ENCODE peak calls at places on chromosome 21, in four cellular contexts. Y is lung, L is upper lobe of left lung, K is tibial nerve. X is an unnamed sample.

GRCh38 chr21:40658237-40658636 is 188.7 kb downstream of the DSCAM start:
- DNase-seq in Y (no peak), L (no peak), K (no peak), X (no peak)

GRCh38 chr21:38777521-38777920 is 28.2 kb upstream of the ETS2 start:
- DNase-seq in L (no peak), K (no peak), Y (no peak), X (no peak)

GRCh38 chr21:21682172-21682571 is 684.0 kb downstream of the NCAM2 start:
- DNase-seq in K (no peak), Y (no peak), L (no peak), X (peak)

GRCh38 chr21:38159355-38159754 is 97.4 kb upstream of the KCNJ15 start:
- DNase-seq in Y (peak), K (peak), L (peak), X (peak)

GRCh38 chr21:43701936-43702784 is 16.8 kb upstream of the PDXK start:
- DNase-seq in L (no peak), Y (no peak), K (no peak), X (no peak)

GRCh38 chr21:25330266-25330665 is 277.0 kb downstream of the MRPL39 start:
- DNase-seq in Y (no peak), K (no peak), L (no peak), X (no peak)

GRCh38 chr21:15706686-15707085 is 23.1 kb upstream of the USP25 start:
- DNase-seq in K (no peak), Y (peak), L (no peak), X (peak)

GRCh38 chr21:33071878-33072306 is 2.0 kb downstream of the OLIG1 start:
- DNase-seq in L (peak), K (no peak), Y (no peak), X (peak)

GRCh38 chr21:33383056-33383888 is 19.9 kb upstream of the IFNGR2 start:
- DNase-seq in L (peak), Y (peak), K (no peak), X (peak)

GRCh38 chr21:38806942-38807284 is 1.2 kb downstream of the ETS2 start:
- DNase-seq in L (no peak), Y (no peak), K (no peak), X (peak)

GRCh38 chr21:32463367-32463766 is 50.9 kb downstream of the EVA1C start:
- DNase-seq in Y (no peak), L (no peak), K (no peak), X (peak)

GRCh38 chr21:30206551-30207251 is 9.2 kb downstream of the CLDN8 start:
- DNase-seq in L (no peak), K (no peak), Y (no peak), X (peak)

GRCh38 chr21:41008971-41009370 is 159.0 kb upstream of the BACE2 start:
- DNase-seq in Y (no peak), L (no peak), K (no peak), X (no peak)

GRCh38 chr21:31299291-31300147 is 44.5 kb downstream of the TIAM1 start:
- DNase-seq in L (no peak), Y (no peak), K (no peak), X (no peak)

GRCh38 chr21:31564439-31564838 is 95.1 kb upstream of the SOD1 start:
- DNase-seq in L (no peak), Y (no peak), K (no peak), X (no peak)

GRCh38 chr21:33478858-33479678 is 706 bp downstream of the TMEM50B start:
- DNase-seq in L (peak), K (no peak), Y (peak), X (peak)

GRCh38 chr21:38306407-38306806 is 49.6 kb downstream of the KCNJ15 start:
- DNase-seq in Y (no peak), K (no peak), L (no peak), X (peak)

GRCh38 chr21:17585875-17586450 is 26.7 kb downstream of the BTG3 start:
- DNase-seq in L (no peak), K (no peak), Y (no peak), X (peak)

GRCh38 chr21:37059181-37059580 is 13.7 kb downstream of the PIGP start:
- DNase-seq in Y (no peak), L (no peak), K (no peak), X (no peak)
- TF ChIP-seq CTCF in Y (no peak), L (no peak), K (no peak), X (no peak)

GRCh38 chr21:42401820-42402251 is 1.9 kb upstream of the UBASH3A start:
- DNase-seq in Y (no peak), L (no peak), K (no peak), X (no peak)

GRCh38 chr21:42405064-42406059 is 1.7 kb downstream of the UBASH3A start:
- DNase-seq in L (no peak), K (no peak), Y (no peak), X (no peak)

GRCh38 chr21:42404534-42404933 is 832 bp downstream of the UBASH3A start:
- DNase-seq in Y (no peak), L (no peak), K (no peak), X (no peak)

GRCh38 chr21:42406201-42406601 is 2.5 kb downstream of the UBASH3A start:
- DNase-seq in K (no peak), L (no peak), Y (no peak), X (no peak)

GRCh38 chr21:42403611-42404231 is at the start of gene UBASH3A:
- DNase-seq in Y (no peak), L (no peak), K (no peak), X (no peak)
- H3K4me3 ChIP-seq in Y (no peak), L (peak), K (no peak), X (no peak)

DNA sequence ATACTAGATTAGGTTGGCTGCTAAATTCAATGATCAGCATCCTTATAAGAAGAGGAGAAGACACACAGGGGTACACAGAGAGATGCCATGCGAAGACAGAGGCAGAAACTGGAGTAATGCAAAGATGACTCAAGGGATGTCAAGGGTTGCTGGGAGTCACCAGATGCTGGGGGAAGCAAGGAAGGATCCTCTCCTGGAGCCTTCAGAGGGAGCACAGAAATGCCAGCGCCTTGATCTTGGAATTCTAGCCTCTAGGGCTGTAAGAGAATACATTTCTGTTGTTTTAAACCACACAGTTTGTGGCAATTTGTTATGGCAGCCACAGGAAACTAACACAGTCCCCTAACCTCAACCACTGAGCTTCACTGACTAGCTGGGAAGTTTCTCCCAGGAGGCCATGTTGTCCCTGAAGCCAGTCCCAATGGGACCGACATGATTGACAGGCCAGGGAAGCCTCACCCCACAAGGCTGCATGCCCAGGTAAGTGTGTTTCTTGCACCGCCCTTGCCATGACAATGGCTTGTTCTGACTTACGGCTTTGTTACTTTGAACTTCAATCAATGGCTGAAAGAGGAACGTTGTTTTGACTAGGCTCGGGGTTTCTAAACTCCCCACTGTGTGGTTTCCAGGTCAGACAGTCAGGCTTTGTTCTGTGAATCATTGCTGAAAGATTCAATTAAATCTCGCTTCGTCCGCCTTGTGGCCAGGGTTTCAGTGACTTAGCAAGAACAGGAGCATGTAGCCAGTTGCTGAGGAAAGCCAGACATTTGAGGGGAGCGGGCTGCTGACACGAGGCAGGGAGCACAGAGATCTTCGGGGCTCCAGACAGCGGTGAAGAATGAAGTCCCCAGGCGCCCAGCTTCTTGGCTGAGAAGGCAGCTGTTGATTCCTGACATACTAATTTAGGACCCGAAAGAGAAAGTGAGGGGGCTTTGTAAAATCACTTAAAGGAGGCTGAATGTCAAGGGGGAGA is 62.3 kb downstream of the RUNX1 start:
- DNase-seq in K (no peak), Y (no peak), L (no peak), X (peak)
- TF ChIP-seq CTCF in K (no peak), Y (no peak), L (no peak), X (peak)

GRCh38 chr21:29208666-29209059 is 78.2 kb downstream of the MAP3K7CL start:
- DNase-seq in K (no peak), L (no peak), Y (no peak), X (peak)

GRCh38 chr21:29205009-29205408 is 74.6 kb downstream of the MAP3K7CL start:
- DNase-seq in L (no peak), K (no peak), Y (no peak), X (no peak)

GRCh38 chr21:29208044-29208665 is 77.7 kb downstream of the MAP3K7CL start:
- DNase-seq in Y (no peak), L (no peak), K (no peak), X (no peak)

GRCh38 chr21:29205988-29206387 is 75.5 kb downstream of the MAP3K7CL start:
- DNase-seq in Y (no peak), K (no peak), L (no peak), X (no peak)

DNA sequence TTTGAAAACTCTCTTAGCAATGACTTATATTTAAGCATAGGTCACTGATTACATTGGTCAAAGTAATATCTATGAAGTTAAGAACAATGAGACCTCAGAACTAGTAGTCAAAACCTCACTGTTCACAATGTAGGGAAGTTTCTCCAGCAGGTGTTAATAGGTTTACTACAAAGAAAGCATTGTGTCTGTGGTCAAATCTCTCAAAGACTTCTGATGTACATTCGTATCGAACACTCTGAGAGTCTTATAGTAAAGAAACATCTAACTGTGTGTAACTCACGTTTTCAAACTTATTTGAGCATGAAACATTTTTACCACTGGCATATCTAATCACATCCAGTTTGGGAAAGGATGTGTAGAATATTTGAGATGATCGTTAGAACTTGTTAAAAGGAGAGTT is 76.0 kb downstream of the MAP3K7CL start:
- DNase-seq in K (no peak), Y (no peak), L (no peak), X (no peak)
- H3K4me3 ChIP-seq in K (no peak), Y (no peak), L (no peak), X (no peak)

DNA sequence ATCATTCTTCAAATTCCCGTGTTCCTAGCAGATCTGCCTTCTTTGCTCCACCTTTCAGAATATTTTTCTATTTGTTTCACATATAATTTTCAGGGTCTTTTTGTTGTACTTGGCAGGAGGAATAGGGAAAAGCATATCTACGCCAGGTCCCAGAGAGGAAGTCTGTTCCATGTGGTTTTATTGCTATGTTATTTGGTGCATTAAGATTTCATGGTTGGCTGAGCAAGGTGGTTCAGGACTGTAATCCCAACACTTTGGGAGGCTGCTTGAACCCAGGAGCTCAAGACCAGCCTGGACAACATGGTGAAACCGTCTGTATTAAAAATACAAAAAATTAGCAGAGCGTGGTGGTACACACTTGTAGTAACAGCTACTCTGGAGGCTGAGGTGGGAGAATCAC is 36.1 kb downstream of the COL6A1 start:
- DNase-seq in K (no peak), Y (no peak), L (no peak), X (no peak)
- TF ChIP-seq CTCF in K (no peak), Y (no peak), L (no peak), X (no peak)